ENCODE peak calls at places on chromosome 2, in ten cellular contexts. L, E, Y, N, W, D, S, X, M and H are unnamed samples.

GRCh38 chr2:41784496-41784895 is 263.3 kb upstream of the PKDCC start:
- DNase-seq in L (no peak), E (no peak), Y (no peak), N (no peak), W (no peak), D (no peak), S (no peak), X (no peak), M (no peak), H (no peak)

GRCh38 chr2:28403388-28403956 is 10.8 kb downstream of the FOSL2 start:
- DNase-seq in L (no peak), E (no peak), Y (no peak), N (no peak), W (no peak), D (peak; percentile 57), S (no peak), X (no peak), M (no peak), H (no peak)

GRCh38 chr2:1564506-1564905 is 151.2 kb downstream of the TPO start:
- DNase-seq in L (no peak), E (no peak), Y (no peak), N (no peak), W (no peak), D (no peak), S (peak; percentile 27), X (peak; percentile 5), M (peak; percentile 29), H (no peak)

GRCh38 chr2:237154050-237154638 is 68.5 kb downstream of the COPS8 start:
- DNase-seq in L (no peak), E (peak; percentile 28), Y (peak; percentile 47), N (peak; percentile 49), W (no peak), D (no peak), S (peak; percentile 71), X (peak; percentile 65), M (peak; percentile 76), H (no peak)

GRCh38 chr2:6554403-6554802 is 311.3 kb downstream of the CMPK2 start:
- DNase-seq in L (peak; percentile 6), E (no peak), Y (no peak), N (no peak), W (no peak), D (peak; percentile 67), S (no peak), X (no peak), M (no peak), H (no peak)

GRCh38 chr2:720842-721241 is 43.6 kb upstream of the TMEM18 start:
- DNase-seq in L (no peak), E (no peak), Y (no peak), N (no peak), W (no peak), D (no peak), S (no peak), X (no peak), M (no peak), H (no peak)

GRCh38 chr2:23926289-23926749 is 604 bp downstream of the ATAD2B start:
- DNase-seq in L (peak; percentile 55), E (no peak), Y (no peak), N (no peak), W (no peak), D (no peak), S (peak; percentile 36), X (no peak), M (no peak), H (no peak)

GRCh38 chr2:24010477-24011277 is 792 bp downstream of the MFSD2B start:
- DNase-seq in L (no peak), E (no peak), Y (no peak), N (no peak), W (no peak), D (no peak), S (no peak), X (no peak), M (no peak), H (no peak)

GRCh38 chr2:55616509-55617159 is 788 bp downstream of the PPP4R3B start:
- DNase-seq in L (peak; percentile 70), E (peak; percentile 13), Y (no peak), N (peak; percentile 77), W (no peak), D (peak; percentile 13), S (peak; percentile 49), X (peak; percentile 42), M (peak; percentile 58), H (no peak)

GRCh38 chr2:61993422-61994024 is 88.0 kb downstream of the COMMD1 start:
- DNase-seq in L (peak; percentile 73), E (no peak), Y (peak; percentile 28), N (peak; percentile 44), W (no peak), D (no peak), S (peak; percentile 46), X (no peak), M (peak; percentile 12), H (no peak)

GRCh38 chr2:181025004-181025403 is 44.6 kb downstream of the UBE2E3 start:
- DNase-seq in L (peak; percentile 27), E (no peak), Y (no peak), N (no peak), W (no peak), D (peak; percentile 50), S (no peak), X (no peak), M (no peak), H (no peak)

GRCh38 chr2:18961991-18962421 is 372.6 kb upstream of the NT5C1B start:
- DNase-seq in L (no peak), E (no peak), Y (no peak), N (no peak), W (no peak), D (no peak), S (no peak), X (no peak), M (no peak), H (no peak)

GRCh38 chr2:127404466-127405251 is 13.6 kb upstream of the PROC start:
- DNase-seq in L (no peak), E (no peak), Y (no peak), N (no peak), W (no peak), D (no peak), S (no peak), X (no peak), M (no peak), H (no peak)

GRCh38 chr2:239951825-239952224 is 73.3 kb downstream of the NDUFA10 start:
- DNase-seq in L (no peak), E (no peak), Y (no peak), N (no peak), W (no peak), D (no peak), S (no peak), X (no peak), M (no peak), H (no peak)

GRCh38 chr2:73283545-73284295 is 558 bp downstream of the FBXO41 start:
- DNase-seq in L (no peak), E (no peak), Y (no peak), N (no peak), W (no peak), D (no peak), S (peak; percentile 63), X (peak; percentile 62), M (peak; percentile 40), H (no peak)

GRCh38 chr2:222582931-222583330 is 73.0 kb downstream of the FARSB start:
- DNase-seq in L (no peak), E (no peak), Y (no peak), N (no peak), W (no peak), D (no peak), S (no peak), X (no peak), M (no peak), H (no peak)

GRCh38 chr2:25372405-25373268 is 30.9 kb upstream of the DNMT3A start:
- DNase-seq in L (no peak), E (no peak), Y (no peak), N (no peak), W (no peak), D (peak; percentile 60), S (no peak), X (no peak), M (no peak), H (peak; percentile 61)

GRCh38 chr2:142561656-142562055 is 315.8 kb upstream of the KYNU start:
- DNase-seq in L (no peak), E (no peak), Y (no peak), N (no peak), W (no peak), D (no peak), S (no peak), X (no peak), M (no peak), H (no peak)

GRCh38 chr2:149488719-149489440 is 98.7 kb downstream of the MMADHC start:
- DNase-seq in L (no peak), E (no peak), Y (no peak), N (no peak), W (no peak), D (no peak), S (no peak), X (no peak), M (no peak), H (no peak)

GRCh38 chr2:193841389-193842150 is 1646.8 kb upstream of the TMEFF2 start:
- DNase-seq in L (no peak), E (no peak), Y (no peak), N (peak; percentile 65), W (no peak), D (no peak), S (no peak), X (no peak), M (no peak), H (no peak)

GRCh38 chr2:190158798-190159434 is 96.4 kb upstream of the MSTN start:
- DNase-seq in L (no peak), E (no peak), Y (no peak), N (no peak), W (no peak), D (no peak), S (no peak), X (no peak), M (no peak), H (no peak)

GRCh38 chr2:42762823-42763804 is 821 bp downstream of the OXER1 start:
- DNase-seq in L (no peak), E (no peak), Y (no peak), N (no peak), W (no peak), D (no peak), S (no peak), X (no peak), M (no peak), H (no peak)